ENCODE peak calls at places on chromosomes 11 and 22, in ten cellular contexts. O, N, V, L, K, G, W, U, F and A are unnamed samples.

GRCh38 chr11:94732617-94733292 is 35.4 kb upstream of the AMOTL1 start:
- DNase-seq in O (no peak), N (peak; percentile 79), V (peak; percentile 85), L (no peak), K (peak; percentile 61), G (no peak), W (no peak), U (peak; percentile 51), F (peak; percentile 68), A (peak; percentile 62)

GRCh38 chr11:2847511-2847910 is 38.1 kb downstream of the CDKN1C start:
- DNase-seq in O (no peak), N (no peak), V (no peak), L (no peak), K (no peak), G (no peak), W (no peak), U (no peak), F (no peak), A (no peak)

GRCh38 chr22:29700949-29701927 is 18.6 kb upstream of the CABP7 start:
- DNase-seq in O (no peak), N (peak; percentile 40), V (no peak), L (no peak), K (no peak), G (no peak), W (peak; percentile 24), U (no peak), F (no peak), A (no peak)

GRCh38 chr11:7538466-7539454 is 25.0 kb downstream of the PPFIBP2 start:
- DNase-seq in O (no peak), N (no peak), V (peak; percentile 42), L (peak; percentile 88), K (no peak), G (no peak), W (no peak), U (no peak), F (no peak), A (no peak)

GRCh38 chr11:122642971-122643370 is 12.6 kb upstream of the UBASH3B start:
- DNase-seq in O (no peak), N (peak; percentile 60), V (no peak), L (no peak), K (peak; percentile 68), G (no peak), W (no peak), U (no peak), F (no peak), A (no peak)

GRCh38 chr11:128052912-128053641 is 534.3 kb downstream of the ETS1 start:
- DNase-seq in O (no peak), N (peak; percentile 89), V (no peak), L (no peak), K (peak; percentile 74), G (no peak), W (no peak), U (no peak), F (no peak), A (peak; percentile 78)

GRCh38 chr11:61281581-61282250 is 13.4 kb downstream of the VWCE start:
- DNase-seq in O (peak; percentile 90), N (peak; percentile 22), V (peak; percentile 58), L (no peak), K (no peak), G (no peak), W (peak; percentile 81), U (peak; percentile 27), F (no peak), A (no peak)

GRCh38 chr11:25981998-25982397 is 349.9 kb upstream of the ANO3 start:
- DNase-seq in O (peak; percentile 18), N (peak; percentile 55), V (no peak), L (no peak), K (peak; percentile 52), G (no peak), W (no peak), U (no peak), F (no peak), A (peak; percentile 16)

GRCh38 chr11:71488086-71488967 is 35.3 kb downstream of the NADSYN1 start:
- DNase-seq in O (peak; percentile 53), N (peak; percentile 66), V (no peak), L (no peak), K (peak; percentile 52), G (no peak), W (no peak), U (no peak), F (no peak), A (no peak)

GRCh38 chr11:119190531-119190930 is 5.3 kb downstream of the NHERF4 start:
- DNase-seq in O (no peak), N (no peak), V (no peak), L (no peak), K (no peak), G (peak; percentile 48), W (no peak), U (no peak), F (no peak), A (no peak)

DNA sequence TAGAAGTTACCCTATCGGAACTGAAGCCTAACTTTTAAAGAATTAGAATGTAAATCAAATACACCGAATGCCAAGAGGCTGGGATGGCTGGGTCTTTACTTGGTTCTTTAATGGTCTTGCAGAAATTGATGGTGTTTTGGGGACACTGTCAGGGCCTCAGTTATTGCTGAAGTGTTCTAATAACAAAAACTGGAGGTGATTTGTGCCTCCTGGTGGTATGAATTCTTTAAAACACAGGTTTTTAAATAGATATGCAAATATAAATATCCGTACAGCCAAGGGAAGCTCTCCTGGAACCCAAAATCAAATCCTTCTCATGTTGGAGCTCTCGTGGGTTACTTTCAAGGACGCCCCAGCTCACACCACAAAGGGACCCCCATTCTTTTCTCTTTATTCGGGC is 19.3 kb upstream of the TMPRSS5 start:
- DNase-seq in O (no peak), N (no peak), V (no peak), L (no peak), K (no peak), G (no peak), W (no peak), U (no peak), F (no peak), A (no peak)
- TF ChIP-seq CTCF in O (no peak), N (no peak), V (no peak), L (no peak), K (no peak), G (no peak), W (no peak), U (no peak), F (no peak), A (no peak)

GRCh38 chr11:8967159-8967558 is 2.9 kb upstream of the TMEM9B start:
- DNase-seq in O (no peak), N (no peak), V (no peak), L (no peak), K (no peak), G (no peak), W (no peak), U (no peak), F (no peak), A (no peak)

GRCh38 chr11:8971917-8972316 is 7.7 kb upstream of the TMEM9B start:
- DNase-seq in O (no peak), N (no peak), V (no peak), L (no peak), K (no peak), G (no peak), W (no peak), U (no peak), F (no peak), A (no peak)

GRCh38 chr11:8973121-8973520 is 8.9 kb upstream of the TMEM9B start:
- DNase-seq in O (no peak), N (no peak), V (no peak), L (no peak), K (no peak), G (no peak), W (no peak), U (no peak), F (no peak), A (no peak)
- H3K36me3 ChIP-seq in O (no peaks in the 10 kb centered on the region), N (no peaks in the 10 kb centered on the region), V (no peaks in the 10 kb centered on the region), L (no peaks in the 10 kb centered on the region), K (no peaks in the 10 kb centered on the region), G (no peaks in the 10 kb centered on the region), W (no peaks in the 10 kb centered on the region), U (no peaks in the 10 kb centered on the region), F (no peaks in the 10 kb centered on the region), A (no peaks in the 10 kb centered on the region)

GRCh38 chr11:67055812-67056211 is 835 bp upstream of the RHOD start:
- DNase-seq in O (no peak), N (peak; percentile 40), V (no peak), L (no peak), K (no peak), G (no peak), W (no peak), U (no peak), F (no peak), A (no peak)
- H3K4me3 ChIP-seq in O (peak overlapping the region; percentile 48), N (peak overlapping the region; percentile 51), V (no peak overlapping the region), L (peak overlapping the region; percentile 56), K (peak overlapping the region; percentile 60), G (no peak overlapping the region), W (peak overlapping the region; percentile 58), U (peak overlapping the region; percentile 75), F (peak overlapping the region; percentile 56), A (peak overlapping the region; percentile 72)

GRCh38 chr22:22424210-22424800 is 84.2 kb downstream of the ZNF280B start:
- DNase-seq in O (no peak), N (no peak), V (no peak), L (no peak), K (no peak), G (no peak), W (no peak), U (no peak), F (no peak), A (no peak)

GRCh38 chr22:22420580-22420979 is 88.0 kb downstream of the ZNF280B start:
- DNase-seq in O (no peak), N (no peak), V (no peak), L (no peak), K (no peak), G (no peak), W (no peak), U (no peak), F (no peak), A (no peak)

GRCh38 chr22:22421392-22421791 is 87.2 kb downstream of the ZNF280B start:
- DNase-seq in O (no peak), N (no peak), V (no peak), L (no peak), K (no peak), G (no peak), W (no peak), U (no peak), F (no peak), A (no peak)

GRCh38 chr22:22423681-22424080 is 84.9 kb downstream of the ZNF280B start:
- DNase-seq in O (no peak), N (no peak), V (no peak), L (no peak), K (no peak), G (no peak), W (no peak), U (no peak), F (no peak), A (no peak)

DNA sequence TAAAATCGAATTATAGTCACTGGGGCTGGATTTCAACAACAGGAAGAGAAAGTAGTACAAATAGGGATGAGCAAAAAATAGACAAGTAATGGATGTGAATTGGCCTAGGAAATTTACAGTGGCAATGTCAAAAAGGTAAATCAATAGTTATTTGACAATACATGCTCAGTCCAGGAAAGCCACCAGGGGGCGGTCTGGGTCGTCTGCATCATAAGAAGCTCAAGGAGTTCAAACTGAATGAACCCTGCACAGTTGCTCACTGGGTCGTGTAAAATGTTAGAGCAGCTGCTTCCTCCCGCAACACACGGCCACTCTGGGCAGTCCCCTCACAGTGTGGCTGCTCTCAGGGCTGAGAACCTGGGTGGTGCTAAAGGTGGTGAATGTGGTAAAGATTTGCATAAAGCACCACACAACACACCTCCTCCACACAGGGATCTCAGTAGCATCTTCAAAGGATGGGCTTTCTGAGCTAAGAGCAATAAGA is 85.9 kb downstream of the ZNF280B start:
- DNase-seq in O (peak; percentile 52), N (peak; percentile 42), V (peak; percentile 90), L (no peak), K (peak; percentile 69), G (peak; percentile 93), W (peak; percentile 79), U (peak; percentile 59), F (peak; percentile 46), A (no peak)
- TF ChIP-seq CTCF in O (peak; percentile 37), N (peak; percentile 95), V (peak; percentile 54), L (peak; percentile 18), K (peak; percentile 96), G (peak; percentile 70), W (peak; percentile 62), U (peak; percentile 78), F (peak; percentile 70), A (peak; percentile 86)